ENCODE peak calls at places on chromosomes 12 and 14, in five cellular contexts. L, V, Q, U and T are unnamed samples.

GRCh38 chr14:98345186-98345585 is 926.8 kb downstream of the BCL11B start:
- DNase-seq in L (no peak), V (no peak), Q (no peak), U (no peak), T (no peak)

GRCh38 chr12:66859751-66860440 is 181.0 kb upstream of the GRIP1 start:
- DNase-seq in L (no peak), V (no peak), Q (no peak), U (no peak), T (no peak)

GRCh38 chr14:52950898-52951729 is at the start of gene FERMT2:
- DNase-seq in L (peak; percentile 25), V (no peak), Q (peak; percentile 73), U (peak; percentile 91), T (peak; percentile 90)

GRCh38 chr12:607541-608001 is 55.7 kb downstream of the NINJ2 start:
- DNase-seq in L (no peak), V (no peak), Q (no peak), U (peak; percentile 32), T (no peak)

GRCh38 chr12:1491983-1492697 is 102.2 kb downstream of the FBXL14 start:
- DNase-seq in L (no peak), V (no peak), Q (no peak), U (no peak), T (no peak)

GRCh38 chr12:9405861-9406563 is 197.8 kb upstream of the PZP start:
- DNase-seq in L (no peak), V (no peak), Q (no peak), U (no peak), T (no peak)

GRCh38 chr14:34676516-34677211 is 37.7 kb downstream of the CFL2 start:
- DNase-seq in L (no peak), V (no peak), Q (no peak), U (no peak), T (no peak)

GRCh38 chr14:104037903-104038302 is 47.6 kb upstream of the ASPG start:
- DNase-seq in L (no peak), V (no peak), Q (no peak), U (peak; percentile 53), T (no peak)

GRCh38 chr12:4274396-4274959 is 916 bp downstream of the CCND2 start:
- DNase-seq in L (no peak), V (no peak), Q (no peak), U (no peak), T (no peak)

GRCh38 chr14:98579140-98579539 is 692.9 kb downstream of the BCL11B start:
- DNase-seq in L (no peak), V (no peak), Q (no peak), U (no peak), T (no peak)

GRCh38 chr12:11581179-11581755 is 68.2 kb upstream of the ETV6 start:
- DNase-seq in L (peak; percentile 48), V (peak; percentile 35), Q (peak; percentile 78), U (peak; percentile 54), T (peak; percentile 66)

GRCh38 chr12:120713861-120714482 is 3.7 kb downstream of the UNC119B start:
- DNase-seq in L (peak; percentile 76), V (peak; percentile 63), Q (peak; percentile 77), U (peak; percentile 90), T (peak; percentile 72)

GRCh38 chr12:120625557-120626419 is 14.6 kb upstream of the CABP1 start:
- DNase-seq in L (no peak), V (no peak), Q (peak; percentile 45), U (no peak), T (no peak)

GRCh38 chr14:95993768-95994592 is 45.2 kb upstream of the C14orf132 start:
- DNase-seq in L (peak; percentile 27), V (no peak), Q (peak; percentile 72), U (peak; percentile 72), T (peak; percentile 61)

GRCh38 chr14:95011449-95012020 is 145.8 kb downstream of the DICER1 start:
- DNase-seq in L (no peak), V (no peak), Q (no peak), U (no peak), T (no peak)

GRCh38 chr14:100067971-100068959 is 3.0 kb downstream of the EVL start:
- DNase-seq in L (peak; percentile 44), V (peak; percentile 94), Q (no peak), U (peak; percentile 73), T (peak; percentile 49)

GRCh38 chr12:53938276-53939140 is at the start of gene HOXC13:
- DNase-seq in L (peak; percentile 14), V (peak; percentile 45), Q (no peak), U (no peak), T (no peak)

GRCh38 chr14:61476737-61477410 is 155.5 kb downstream of the PRKCH start:
- DNase-seq in L (peak; percentile 65), V (no peak), Q (no peak), U (peak; percentile 70), T (peak; percentile 70)

GRCh38 chr14:85853996-85854526 is 324.1 kb downstream of the FLRT2 start:
- DNase-seq in L (no peak), V (no peak), Q (peak; percentile 8), U (no peak), T (no peak)

GRCh38 chr12:112782921-112783320 is 8.6 kb upstream of the RPH3A start:
- DNase-seq in L (no peak), V (no peak), Q (no peak), U (no peak), T (no peak)

GRCh38 chr12:114918535-114919233 is 234.7 kb upstream of the TBX3 start:
- DNase-seq in L (no peak), V (no peak), Q (no peak), U (no peak), T (no peak)

GRCh38 chr14:103329421-103330347 is 4.4 kb upstream of the EIF5 start:
- DNase-seq in L (no peak), V (no peak), Q (no peak), U (peak; percentile 45), T (no peak)

GRCh38 chr14:59349154-59349772 is 115.9 kb downstream of the GPR135 start:
- DNase-seq in L (no peak), V (no peak), Q (no peak), U (no peak), T (no peak)

GRCh38 chr14:89000007-89000942 is 175.8 kb downstream of the TTC8 start:
- DNase-seq in L (peak; percentile 99), V (peak; percentile 53), Q (no peak), U (peak; percentile 31), T (no peak)

GRCh38 chr12:117494833-117495714 is 133.6 kb upstream of the NOS1 start:
- DNase-seq in L (no peak), V (no peak), Q (no peak), U (no peak), T (no peak)

GRCh38 chr12:131371580-131372475 is 339.1 kb upstream of the SFSWAP start:
- DNase-seq in L (no peak), V (no peak), Q (no peak), U (no peak), T (no peak)

GRCh38 chr14:89481167-89481566 is 64.1 kb upstream of the FOXN3 start:
- DNase-seq in L (no peak), V (no peak), Q (no peak), U (no peak), T (no peak)

GRCh38 chr12:3016191-3016590 is 57.0 kb downstream of the TEAD4 start:
- DNase-seq in L (no peak), V (no peak), Q (no peak), U (no peak), T (no peak)